ENCODE peak calls at places on chromosome 22, in four cellular contexts. One of them, this sample, is unnamed.

GRCh38 chr22:26550498-26551033 is 38.3 kb upstream of the TFIP11 start:
- DNase-seq in SK-N-SH: no peak
- DNase-seq in GM12878: no peak
- DNase-seq in K562: no peak
- DNase-seq in this sample: no peak

GRCh38 chr22:26646158-26646557 is 11.2 kb upstream of the MIAT start:
- DNase-seq in SK-N-SH: no peak
- DNase-seq in GM12878: no peak
- DNase-seq in K562: no peak
- DNase-seq in this sample: no peak

GRCh38 chr22:20011123-20011992 is 5.3 kb downstream of the ARVCF start:
- DNase-seq in SK-N-SH: no peak
- DNase-seq in GM12878: no peak
- DNase-seq in K562: peak; percentile 76
- DNase-seq in this sample: no peak

GRCh38 chr22:19121631-19122142 is 525 bp downstream of the DGCR2 start:
- DNase-seq in SK-N-SH: peak; percentile 77
- DNase-seq in GM12878: no peak
- DNase-seq in K562: peak; percentile 88
- DNase-seq in this sample: peak; percentile 49

GRCh38 chr22:49885281-49885680 is 31.6 kb downstream of the ZBED4 start:
- DNase-seq in SK-N-SH: no peak
- DNase-seq in GM12878: no peak
- DNase-seq in K562: no peak
- DNase-seq in this sample: no peak

GRCh38 chr22:21652547-21653545 is 10.7 kb downstream of the SDF2L1 start:
- DNase-seq in SK-N-SH: no peak
- DNase-seq in GM12878: no peak
- DNase-seq in K562: peak; percentile 85
- DNase-seq in this sample: peak; percentile 60

GRCh38 chr22:43951391-43951790 is 3.9 kb upstream of the SAMM50 start:
- DNase-seq in SK-N-SH: no peak
- DNase-seq in GM12878: no peak
- DNase-seq in K562: no peak
- DNase-seq in this sample: no peak

GRCh38 chr22:38272373-38273134 is at the start of gene TMEM184B:
- DNase-seq in SK-N-SH: peak; percentile 94
- DNase-seq in GM12878: no peak
- DNase-seq in K562: peak; percentile 91
- DNase-seq in this sample: peak; percentile 76

GRCh38 chr22:31250740-31251330 is 38.7 kb downstream of the LIMK2 start:
- DNase-seq in SK-N-SH: no peak
- DNase-seq in GM12878: no peak
- DNase-seq in K562: no peak
- DNase-seq in this sample: no peak

GRCh38 chr22:22425783-22426624 is 82.5 kb downstream of the ZNF280B start:
- DNase-seq in SK-N-SH: no peak
- DNase-seq in GM12878: no peak
- DNase-seq in K562: peak; percentile 31
- DNase-seq in this sample: no peak

GRCh38 chr22:35984776-35985175 is 43.8 kb downstream of the RBFOX2 start:
- DNase-seq in SK-N-SH: no peak
- DNase-seq in GM12878: no peak
- DNase-seq in K562: no peak
- DNase-seq in this sample: no peak

GRCh38 chr22:41286639-41287091 is 678 bp upstream of the RANGAP1 start:
- DNase-seq in SK-N-SH: peak; percentile 26
- DNase-seq in GM12878: peak; percentile 39
- DNase-seq in K562: peak; percentile 23
- DNase-seq in this sample: no peak
- TF ChIP-seq USF1 in SK-N-SH: no peak
- TF ChIP-seq USF1 in GM12878: no peak
- TF ChIP-seq USF1 in K562: no peak
- TF ChIP-seq USF1 in this sample: no peak

DNA sequence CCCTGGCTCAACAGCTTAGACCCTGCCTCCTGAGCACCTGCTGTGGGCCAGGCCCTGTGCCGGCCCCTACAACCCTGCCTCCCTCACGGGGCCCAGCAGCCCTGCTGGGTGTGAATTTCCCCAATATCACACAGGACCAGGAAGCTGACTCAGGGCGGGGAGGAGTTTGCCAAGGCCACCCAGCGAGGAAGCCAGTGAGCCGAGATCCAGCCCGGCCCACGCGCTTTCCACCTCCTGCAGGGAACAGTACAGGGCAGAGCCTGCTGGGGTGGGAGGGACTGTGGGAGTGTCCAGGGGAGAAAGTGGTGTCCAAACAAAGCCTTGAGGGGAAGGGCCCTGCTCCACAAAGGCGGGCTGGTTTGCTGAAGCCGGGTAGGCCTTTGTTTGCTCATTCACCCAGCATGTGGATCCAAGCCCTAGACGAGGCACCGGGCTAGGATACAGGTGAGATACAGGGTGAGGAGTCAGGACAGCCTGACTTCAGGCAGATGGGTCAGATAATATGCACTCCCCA is 26.8 kb downstream of the RPL3 start:
- DNase-seq in SK-N-SH: no peak
- DNase-seq in GM12878: no peak
- DNase-seq in K562: peak; percentile 86
- DNase-seq in this sample: peak; percentile 55
- TF ChIP-seq USF1 in SK-N-SH: no peak
- TF ChIP-seq USF1 in GM12878: no peak
- TF ChIP-seq USF1 in K562: no peak
- TF ChIP-seq USF1 in this sample: no peak

GRCh38 chr22:46090631-46091201 is 59.6 kb upstream of the PPARA start:
- DNase-seq in SK-N-SH: no peak
- DNase-seq in GM12878: no peak
- DNase-seq in K562: no peak
- DNase-seq in this sample: no peak
- TF ChIP-seq USF1 in SK-N-SH: no peak
- TF ChIP-seq USF1 in GM12878: no peak
- TF ChIP-seq USF1 in K562: no peak
- TF ChIP-seq USF1 in this sample: no peak

DNA sequence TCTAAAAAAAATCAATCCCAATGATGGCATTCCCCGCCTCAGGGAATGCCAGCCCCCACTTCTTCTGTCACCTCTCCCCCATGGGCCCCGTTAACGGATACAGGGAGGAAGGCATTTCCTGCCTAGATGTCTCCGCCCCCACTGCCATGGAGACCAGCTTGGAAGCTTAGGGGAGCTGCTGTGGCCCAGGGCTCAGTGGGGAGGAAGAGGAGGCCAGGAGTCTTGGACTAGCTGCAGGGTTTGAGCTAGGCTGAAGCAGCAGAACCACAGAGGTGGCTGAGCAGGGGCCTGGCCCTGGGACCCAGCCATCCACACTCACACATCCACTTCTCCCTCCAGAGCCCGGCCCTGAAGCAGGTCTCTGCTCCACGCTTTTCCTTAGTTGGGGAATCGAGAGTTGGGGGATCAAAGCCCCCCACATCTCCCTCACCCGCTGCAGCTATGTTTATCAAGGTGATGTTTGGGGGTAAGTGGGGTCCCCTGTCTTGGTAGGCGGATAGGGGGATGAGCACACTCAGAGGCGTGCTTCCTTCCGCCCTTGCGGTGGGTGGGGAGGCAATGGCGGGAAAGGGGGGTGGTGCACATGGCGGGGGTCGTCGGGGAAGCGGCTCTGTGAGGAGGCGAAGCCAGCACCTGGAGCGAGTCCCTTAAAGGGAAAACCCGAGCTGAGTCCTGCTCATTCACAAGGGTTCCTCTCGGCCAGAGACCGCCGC is at the start of gene C22orf15:
- DNase-seq in SK-N-SH: peak; percentile 19
- DNase-seq in GM12878: no peak
- DNase-seq in K562: peak; percentile 30
- DNase-seq in this sample: peak; percentile 65
- TF ChIP-seq USF1 in SK-N-SH: no peak
- TF ChIP-seq USF1 in GM12878: no peak
- TF ChIP-seq USF1 in K562: no peak
- TF ChIP-seq USF1 in this sample: no peak

GRCh38 chr22:45511847-45512261 is 9.2 kb downstream of the FBLN1 start:
- DNase-seq in SK-N-SH: no peak
- DNase-seq in GM12878: no peak
- DNase-seq in K562: no peak
- DNase-seq in this sample: no peak
- TF ChIP-seq USF1 in SK-N-SH: no peak
- TF ChIP-seq USF1 in GM12878: no peak
- TF ChIP-seq USF1 in K562: no peak
- TF ChIP-seq USF1 in this sample: no peak

GRCh38 chr22:30074994-30075393 is 5.3 kb upstream of the HORMAD2 start:
- DNase-seq in SK-N-SH: no peak
- DNase-seq in GM12878: no peak
- DNase-seq in K562: no peak
- DNase-seq in this sample: no peak
- TF ChIP-seq USF1 in SK-N-SH: no peak
- TF ChIP-seq USF1 in GM12878: no peak
- TF ChIP-seq USF1 in K562: no peak
- TF ChIP-seq USF1 in this sample: no peak